ENCODE peak calls at places on chromosomes 5 and 9, in seven cellular contexts. One of them, this sample, is unnamed.

GRCh38 chr5:137648361-137648760 is 87.5 kb downstream of the KLHL3 start:
- DNase-seq in sigmoid colon: no peak
- DNase-seq in HCT116: no peak
- DNase-seq in suprapubic skin: no peak
- DNase-seq in GM23338: no peak
- DNase-seq in H1: no peak
- DNase-seq in GM12891: no peak
- DNase-seq in this sample: no peak

GRCh38 chr5:54387659-54388232 is 67.8 kb upstream of the HSPB3 start:
- DNase-seq in sigmoid colon: no peak
- DNase-seq in HCT116: no peak
- DNase-seq in suprapubic skin: no peak
- DNase-seq in GM23338: no peak
- DNase-seq in H1: no peak
- DNase-seq in GM12891: no peak
- DNase-seq in this sample: no peak

GRCh38 chr9:134028575-134029247 is 3.4 kb downstream of the BRD3OS start:
- DNase-seq in sigmoid colon: peak; percentile 57
- DNase-seq in HCT116: no peak
- DNase-seq in suprapubic skin: no peak
- DNase-seq in GM23338: peak; percentile 19
- DNase-seq in H1: no peak
- DNase-seq in GM12891: no peak
- DNase-seq in this sample: no peak

GRCh38 chr5:110413856-110414255 is 312.6 kb downstream of the TMEM232 start:
- DNase-seq in sigmoid colon: no peak
- DNase-seq in HCT116: no peak
- DNase-seq in suprapubic skin: no peak
- DNase-seq in GM23338: no peak
- DNase-seq in H1: no peak
- DNase-seq in GM12891: no peak
- DNase-seq in this sample: no peak

GRCh38 chr5:112005533-112005926 is 248.5 kb upstream of the NREP start:
- DNase-seq in sigmoid colon: no peak
- DNase-seq in HCT116: no peak
- DNase-seq in suprapubic skin: no peak
- DNase-seq in GM23338: no peak
- DNase-seq in H1: no peak
- DNase-seq in GM12891: no peak
- DNase-seq in this sample: no peak

GRCh38 chr5:66307647-66308257 is 163.7 kb downstream of the SREK1 start:
- DNase-seq in sigmoid colon: no peak
- DNase-seq in HCT116: peak; percentile 56
- DNase-seq in suprapubic skin: no peak
- DNase-seq in GM23338: peak; percentile 84
- DNase-seq in H1: no peak
- DNase-seq in GM12891: no peak
- DNase-seq in this sample: peak; percentile 49

GRCh38 chr9:69671904-69672827 is at the start of gene APBA1:
- DNase-seq in sigmoid colon: peak; percentile 80
- DNase-seq in HCT116: no peak
- DNase-seq in suprapubic skin: peak; percentile 81
- DNase-seq in GM23338: peak; percentile 64
- DNase-seq in H1: peak; percentile 80
- DNase-seq in GM12891: peak; percentile 30
- DNase-seq in this sample: peak; percentile 32

GRCh38 chr9:134413890-134414731 is 87.9 kb downstream of the RXRA start:
- DNase-seq in sigmoid colon: peak; percentile 96
- DNase-seq in HCT116: peak; percentile 50
- DNase-seq in suprapubic skin: no peak
- DNase-seq in GM23338: no peak
- DNase-seq in H1: no peak
- DNase-seq in GM12891: no peak
- DNase-seq in this sample: no peak

GRCh38 chr5:58264276-58264675 is 195.6 kb downstream of the PLK2 start:
- DNase-seq in sigmoid colon: no peak
- DNase-seq in HCT116: no peak
- DNase-seq in suprapubic skin: no peak
- DNase-seq in GM23338: no peak
- DNase-seq in H1: no peak
- DNase-seq in GM12891: no peak
- DNase-seq in this sample: no peak

GRCh38 chr5:56350030-56350594 is 117.0 kb upstream of the ANKRD55 start:
- DNase-seq in sigmoid colon: no peak
- DNase-seq in HCT116: peak; percentile 16
- DNase-seq in suprapubic skin: no peak
- DNase-seq in GM23338: no peak
- DNase-seq in H1: no peak
- DNase-seq in GM12891: no peak
- DNase-seq in this sample: no peak

GRCh38 chr9:83271665-83272071 is 208.7 kb upstream of the RASEF start:
- DNase-seq in sigmoid colon: no peak
- DNase-seq in HCT116: no peak
- DNase-seq in suprapubic skin: no peak
- DNase-seq in GM23338: no peak
- DNase-seq in H1: no peak
- DNase-seq in GM12891: no peak
- DNase-seq in this sample: no peak

GRCh38 chr9:99868845-99869244 is 37.6 kb upstream of the STX17 start:
- DNase-seq in sigmoid colon: no peak
- DNase-seq in HCT116: no peak
- DNase-seq in suprapubic skin: no peak
- DNase-seq in GM23338: no peak
- DNase-seq in H1: no peak
- DNase-seq in GM12891: peak; percentile 17
- DNase-seq in this sample: no peak

GRCh38 chr9:5326893-5327548 is 12.7 kb downstream of the RLN1 start:
- DNase-seq in sigmoid colon: no peak
- DNase-seq in HCT116: no peak
- DNase-seq in suprapubic skin: no peak
- DNase-seq in GM23338: peak; percentile 90
- DNase-seq in H1: peak; percentile 64
- DNase-seq in GM12891: no peak
- DNase-seq in this sample: no peak

GRCh38 chr5:135034186-135034962 is at the start of gene PITX1:
- DNase-seq in sigmoid colon: no peak
- DNase-seq in HCT116: peak; percentile 33
- DNase-seq in suprapubic skin: no peak
- DNase-seq in GM23338: peak; percentile 71
- DNase-seq in H1: peak; percentile 80
- DNase-seq in GM12891: no peak
- DNase-seq in this sample: peak; percentile 93

GRCh38 chr9:78664370-78664769 is 367.4 kb downstream of the PSAT1 start:
- DNase-seq in sigmoid colon: no peak
- DNase-seq in HCT116: no peak
- DNase-seq in suprapubic skin: no peak
- DNase-seq in GM23338: no peak
- DNase-seq in H1: no peak
- DNase-seq in GM12891: no peak
- DNase-seq in this sample: no peak

GRCh38 chr9:91151014-91151740 is 210.5 kb downstream of the AUH start:
- DNase-seq in sigmoid colon: no peak
- DNase-seq in HCT116: no peak
- DNase-seq in suprapubic skin: no peak
- DNase-seq in GM23338: no peak
- DNase-seq in H1: no peak
- DNase-seq in GM12891: peak; percentile 51
- DNase-seq in this sample: no peak

GRCh38 chr9:12884736-12885395 is 110.0 kb downstream of the LURAP1L start:
- DNase-seq in sigmoid colon: no peak
- DNase-seq in HCT116: peak; percentile 55
- DNase-seq in suprapubic skin: no peak
- DNase-seq in GM23338: peak; percentile 57
- DNase-seq in H1: no peak
- DNase-seq in GM12891: no peak
- DNase-seq in this sample: no peak

GRCh38 chr5:40446910-40447309 is 232.8 kb upstream of the PTGER4 start:
- DNase-seq in sigmoid colon: no peak
- DNase-seq in HCT116: no peak
- DNase-seq in suprapubic skin: no peak
- DNase-seq in GM23338: no peak
- DNase-seq in H1: no peak
- DNase-seq in GM12891: no peak
- DNase-seq in this sample: no peak

GRCh38 chr9:88388203-88388885 is at the start of gene SPIN1:
- DNase-seq in sigmoid colon: peak; percentile 88
- DNase-seq in HCT116: peak; percentile 35
- DNase-seq in suprapubic skin: peak; percentile 79
- DNase-seq in GM23338: peak; percentile 89
- DNase-seq in H1: peak; percentile 92
- DNase-seq in GM12891: peak; percentile 90
- DNase-seq in this sample: peak; percentile 90

GRCh38 chr9:82333671-82334070 is 345.1 kb downstream of the SPATA31D1 start:
- DNase-seq in sigmoid colon: no peak
- DNase-seq in HCT116: no peak
- DNase-seq in suprapubic skin: no peak
- DNase-seq in GM23338: no peak
- DNase-seq in H1: no peak
- DNase-seq in GM12891: no peak
- DNase-seq in this sample: no peak

GRCh38 chr9:14846871-14847311 is 63.3 kb downstream of the FREM1 start:
- DNase-seq in sigmoid colon: peak; percentile 68
- DNase-seq in HCT116: peak; percentile 47
- DNase-seq in suprapubic skin: no peak
- DNase-seq in GM23338: peak; percentile 92
- DNase-seq in H1: peak; percentile 93
- DNase-seq in GM12891: peak; percentile 50
- DNase-seq in this sample: peak; percentile 70

GRCh38 chr9:86585422-86586143 is 231.4 kb upstream of the TUT7 start:
- DNase-seq in sigmoid colon: no peak
- DNase-seq in HCT116: no peak
- DNase-seq in suprapubic skin: no peak
- DNase-seq in GM23338: no peak
- DNase-seq in H1: no peak
- DNase-seq in GM12891: no peak
- DNase-seq in this sample: no peak

GRCh38 chr5:13251623-13252367 is 692.7 kb downstream of the DNAH5 start:
- DNase-seq in sigmoid colon: no peak
- DNase-seq in HCT116: no peak
- DNase-seq in suprapubic skin: no peak
- DNase-seq in GM23338: peak; percentile 36
- DNase-seq in H1: no peak
- DNase-seq in GM12891: no peak
- DNase-seq in this sample: no peak

GRCh38 chr5:111976705-111977104 is 219.7 kb upstream of the NREP start:
- DNase-seq in sigmoid colon: no peak
- DNase-seq in HCT116: no peak
- DNase-seq in suprapubic skin: no peak
- DNase-seq in GM23338: no peak
- DNase-seq in H1: no peak
- DNase-seq in GM12891: no peak
- DNase-seq in this sample: no peak

GRCh38 chr5:15203376-15203775 is 296.6 kb upstream of the FBXL7 start:
- DNase-seq in sigmoid colon: no peak
- DNase-seq in HCT116: no peak
- DNase-seq in suprapubic skin: no peak
- DNase-seq in GM23338: no peak
- DNase-seq in H1: no peak
- DNase-seq in GM12891: no peak
- DNase-seq in this sample: no peak

GRCh38 chr5:131550606-131551005 is 84.4 kb downstream of the RAPGEF6 start:
- DNase-seq in sigmoid colon: no peak
- DNase-seq in HCT116: no peak
- DNase-seq in suprapubic skin: no peak
- DNase-seq in GM23338: no peak
- DNase-seq in H1: no peak
- DNase-seq in GM12891: no peak
- DNase-seq in this sample: no peak

GRCh38 chr5:177458912-177459350 is 12.3 kb downstream of the PRR7 start:
- DNase-seq in sigmoid colon: peak; percentile 73
- DNase-seq in HCT116: no peak
- DNase-seq in suprapubic skin: no peak
- DNase-seq in GM23338: peak; percentile 61
- DNase-seq in H1: peak; percentile 54
- DNase-seq in GM12891: no peak
- DNase-seq in this sample: peak; percentile 48

GRCh38 chr5:100165309-100165708 is 369.9 kb upstream of the FAM174A start:
- DNase-seq in sigmoid colon: no peak
- DNase-seq in HCT116: no peak
- DNase-seq in suprapubic skin: no peak
- DNase-seq in GM23338: no peak
- DNase-seq in H1: no peak
- DNase-seq in GM12891: no peak
- DNase-seq in this sample: no peak
- TF ChIP-seq POLR2AphosphoS5 in sigmoid colon: no peak
- TF ChIP-seq POLR2AphosphoS5 in HCT116: no peak
- TF ChIP-seq POLR2AphosphoS5 in suprapubic skin: no peak
- TF ChIP-seq POLR2AphosphoS5 in GM23338: no peak
- TF ChIP-seq POLR2AphosphoS5 in H1: no peak
- TF ChIP-seq POLR2AphosphoS5 in GM12891: no peak
- TF ChIP-seq POLR2AphosphoS5 in this sample: no peak

DNA sequence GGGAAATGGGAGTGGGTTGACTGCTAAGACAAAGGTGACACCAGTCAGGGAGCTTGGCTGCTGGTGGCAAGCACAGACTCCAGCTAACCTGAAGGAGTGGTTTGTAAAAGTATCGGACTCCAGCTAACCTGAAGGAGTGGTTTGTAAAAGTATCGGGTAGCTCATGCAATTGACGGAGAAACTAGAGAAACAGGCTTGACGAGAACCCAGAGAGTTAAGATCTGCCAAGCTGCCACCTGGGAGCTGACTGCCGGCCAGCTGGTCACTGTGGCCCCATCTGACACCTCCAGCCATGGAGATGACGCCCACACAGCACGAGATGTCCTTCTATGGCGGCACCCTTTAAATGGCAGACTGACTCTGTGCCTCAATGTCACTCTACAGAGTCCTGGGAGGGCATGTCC is 28.3 kb upstream of the CRB2 start:
- DNase-seq in sigmoid colon: no peak
- DNase-seq in HCT116: no peak
- DNase-seq in suprapubic skin: no peak
- DNase-seq in GM23338: peak; percentile 41
- DNase-seq in H1: no peak
- DNase-seq in GM12891: no peak
- DNase-seq in this sample: no peak
- TF ChIP-seq POLR2AphosphoS5 in sigmoid colon: no peak
- TF ChIP-seq POLR2AphosphoS5 in HCT116: no peak
- TF ChIP-seq POLR2AphosphoS5 in suprapubic skin: no peak
- TF ChIP-seq POLR2AphosphoS5 in GM23338: no peak
- TF ChIP-seq POLR2AphosphoS5 in H1: no peak
- TF ChIP-seq POLR2AphosphoS5 in GM12891: no peak
- TF ChIP-seq POLR2AphosphoS5 in this sample: no peak

DNA sequence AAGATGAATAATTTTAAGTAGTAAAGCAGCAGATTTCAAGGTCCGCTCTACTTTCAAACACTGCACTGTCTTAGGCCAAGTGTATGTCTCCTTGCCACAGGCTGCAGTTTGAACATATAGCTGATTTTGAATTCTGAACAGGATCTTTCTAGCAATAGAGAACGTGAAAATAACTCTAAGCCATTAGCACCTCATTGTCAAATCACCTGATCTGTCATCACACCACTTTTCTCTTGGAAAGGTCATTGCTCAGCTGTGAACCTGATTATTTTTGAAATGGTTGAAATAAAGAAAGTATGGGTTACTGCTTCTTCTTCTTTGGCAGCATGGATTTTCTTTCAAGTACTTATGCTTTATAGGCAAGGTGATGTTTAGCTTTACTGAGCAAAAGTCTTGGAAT is 357.0 kb upstream of the RORB start:
- DNase-seq in sigmoid colon: no peak
- DNase-seq in HCT116: no peak
- DNase-seq in suprapubic skin: no peak
- DNase-seq in GM23338: no peak
- DNase-seq in H1: no peak
- DNase-seq in GM12891: no peak
- DNase-seq in this sample: no peak
- TF ChIP-seq POLR2AphosphoS5 in sigmoid colon: no peak
- TF ChIP-seq POLR2AphosphoS5 in HCT116: no peak
- TF ChIP-seq POLR2AphosphoS5 in suprapubic skin: no peak
- TF ChIP-seq POLR2AphosphoS5 in GM23338: no peak
- TF ChIP-seq POLR2AphosphoS5 in H1: no peak
- TF ChIP-seq POLR2AphosphoS5 in GM12891: no peak
- TF ChIP-seq POLR2AphosphoS5 in this sample: no peak

GRCh38 chr9:127448112-127448805 is 2.9 kb downstream of the RPL12 start:
- DNase-seq in sigmoid colon: no peak
- DNase-seq in HCT116: no peak
- DNase-seq in suprapubic skin: no peak
- DNase-seq in GM23338: no peak
- DNase-seq in H1: no peak
- DNase-seq in GM12891: no peak
- DNase-seq in this sample: no peak
- TF ChIP-seq POLR2AphosphoS5 in sigmoid colon: no peak
- TF ChIP-seq POLR2AphosphoS5 in HCT116: peak; percentile 45
- TF ChIP-seq POLR2AphosphoS5 in suprapubic skin: no peak
- TF ChIP-seq POLR2AphosphoS5 in GM23338: no peak
- TF ChIP-seq POLR2AphosphoS5 in H1: no peak
- TF ChIP-seq POLR2AphosphoS5 in GM12891: no peak
- TF ChIP-seq POLR2AphosphoS5 in this sample: no peak